ENCODE peak calls at places on chromosomes 6 and 20, in six cellular contexts. K is neuronal stem cell; W is mammary epithelial cell; U is BE2C; L is CD4-positive, alpha-beta memory T cell; V is A673. J is an unnamed sample.
A peak's percentile ranks its signal among the peaks of the same experiment; 100 is the strongest.

GRCh38 chr20:34390769-34391447 is 27.8 kb downstream of the ITCH start:
- DNase-seq in V (peak; percentile 44), W (peak; percentile 95), L (peak; percentile 62), U (peak; percentile 34), K (no peak), J (no peak)

GRCh38 chr6:81049425-81050042 is 702.9 kb downstream of the TENT5A start:
- DNase-seq in L (no peak), V (peak; percentile 22), U (no peak), W (no peak), K (no peak), J (no peak)

GRCh38 chr6:113669641-113670040 is 187.5 kb upstream of the MARCKS start:
- DNase-seq in K (no peak), L (no peak), V (no peak), W (no peak), U (no peak), J (no peak)

GRCh38 chr6:151372164-151372563 is 19.2 kb downstream of the ZBTB2 start:
- DNase-seq in K (no peak), L (no peak), W (no peak), U (no peak), V (no peak), J (no peak)

GRCh38 chr20:44031822-44032582 is 117.3 kb downstream of the TOX2 start:
- DNase-seq in U (no peak), L (no peak), V (no peak), K (no peak), W (no peak), J (no peak)

GRCh38 chr6:46053034-46053933 is 37.6 kb upstream of the CLIC5 start:
- DNase-seq in W (no peak), U (no peak), K (no peak), V (no peak), L (no peak), J (no peak)

GRCh38 chr20:17589161-17589834 is 19.4 kb downstream of the DSTN start:
- DNase-seq in V (no peak), U (no peak), K (no peak), L (no peak), W (no peak), J (no peak)

GRCh38 chr6:28543671-28544131 is 18.0 kb downstream of the GPX5 start:
- DNase-seq in K (peak; percentile 43), L (no peak), V (no peak), W (no peak), U (no peak), J (peak; percentile 28)

GRCh38 chr6:11497881-11498280 is 39.7 kb upstream of the TMEM170B start:
- DNase-seq in K (no peak), V (no peak), L (no peak), U (no peak), W (peak; percentile 54), J (no peak)

GRCh38 chr6:107533415-107534059 is 43.6 kb downstream of the SOBP start:
- DNase-seq in K (no peak), V (no peak), U (no peak), L (no peak), W (no peak), J (no peak)

GRCh38 chr20:48695738-48696137 is 132.1 kb downstream of the PREX1 start:
- DNase-seq in U (no peak), W (no peak), K (no peak), L (no peak), V (no peak), J (no peak)

GRCh38 chr20:44247131-44247571 is at the start of gene GDAP1L1:
- DNase-seq in U (peak; percentile 86), L (no peak), V (no peak), K (peak; percentile 51), W (no peak), J (no peak)

GRCh38 chr20:22836211-22836610 is 198.9 kb upstream of the SSTR4 start:
- DNase-seq in V (no peak), U (no peak), L (no peak), W (peak; percentile 35), K (no peak), J (no peak)

GRCh38 chr6:158290040-158290439 is 22.2 kb upstream of the TULP4 start:
- DNase-seq in W (no peak), K (no peak), U (no peak), L (no peak), V (no peak), J (no peak)

GRCh38 chr6:165599121-165599520 is 63.9 kb downstream of the PDE10A start:
- DNase-seq in W (no peak), L (no peak), U (no peak), K (no peak), V (no peak), J (no peak)

GRCh38 chr6:124131259-124131658 is 327.6 kb downstream of the NKAIN2 start:
- DNase-seq in L (no peak), V (no peak), K (no peak), U (no peak), W (peak; percentile 51), J (no peak)

GRCh38 chr6:21731411-21732031 is 138.0 kb downstream of the SOX4 start:
- DNase-seq in W (peak; percentile 72), L (no peak), K (no peak), U (no peak), V (no peak), J (no peak)

GRCh38 chr20:57381596-57382503 is 9.3 kb upstream of the RBM38 start:
- DNase-seq in K (peak; percentile 73), W (peak; percentile 61), L (peak; percentile 83), V (peak; percentile 80), U (peak; percentile 78), J (peak; percentile 84)

GRCh38 chr6:105553174-105553573 is 150.3 kb upstream of the PREP start:
- DNase-seq in W (peak; percentile 94), V (no peak), U (no peak), L (no peak), K (no peak), J (no peak)

GRCh38 chr6:104995989-104996617 is 39.2 kb downstream of the LIN28B start:
- DNase-seq in L (no peak), V (peak; percentile 14), U (no peak), W (peak; percentile 5), K (no peak), J (no peak)

GRCh38 chr6:109076421-109076820 is 18.2 kb downstream of the SESN1 start:
- DNase-seq in U (no peak), V (no peak), W (no peak), K (no peak), L (no peak), J (no peak)

GRCh38 chr6:161449521-161449920 is 175.7 kb upstream of the AGPAT4 start:
- DNase-seq in V (no peak), W (no peak), L (no peak), K (no peak), U (no peak), J (no peak)

GRCh38 chr6:36874016-36874442 is 574 bp downstream of the PPIL1 start:
- DNase-seq in K (no peak), V (no peak), U (no peak), L (no peak), W (no peak), J (no peak)

GRCh38 chr20:48633620-48634257 is 194.1 kb downstream of the PREX1 start:
- DNase-seq in K (no peak), U (no peak), W (no peak), V (no peak), L (no peak), J (no peak)

GRCh38 chr6:35717449-35718353 is 19.1 kb upstream of the ARMC12 start:
- DNase-seq in L (no peak), K (no peak), V (no peak), W (no peak), U (no peak), J (no peak)

GRCh38 chr6:119544325-119545150 is 195.0 kb upstream of the MAN1A1 start:
- DNase-seq in L (no peak), W (no peak), K (no peak), V (no peak), U (peak; percentile 39), J (no peak)

GRCh38 chr20:25453035-25453810 is 45.8 kb downstream of the GINS1 start:
- DNase-seq in U (peak; percentile 76), V (peak; percentile 37), L (no peak), W (peak; percentile 58), K (no peak), J (no peak)

GRCh38 chr6:160085226-160085625 is 36.4 kb upstream of the SLC22A1 start:
- DNase-seq in U (no peak), W (no peak), V (no peak), K (no peak), L (no peak), J (no peak)

GRCh38 chr20:13546497-13547131 is 92.1 kb downstream of the TASP1 start:
- DNase-seq in W (peak; percentile 54), V (peak; percentile 81), L (no peak), K (peak; percentile 73), U (peak; percentile 82), J (peak; percentile 41)

GRCh38 chr6:3086282-3086946 is 18.1 kb downstream of the RIPK1 start:
- DNase-seq in V (no peak), W (no peak), K (no peak), U (no peak), L (no peak), J (no peak)
- H3K9me3 ChIP-seq in V (no peaks in the 10 kb centered on the region), W (peaks cover 9% of the 10 kb centered on the region), K (no peaks in the 10 kb centered on the region), U (no peaks in the 10 kb centered on the region), L (no peaks in the 10 kb centered on the region), J (no peaks in the 10 kb centered on the region)

DNA sequence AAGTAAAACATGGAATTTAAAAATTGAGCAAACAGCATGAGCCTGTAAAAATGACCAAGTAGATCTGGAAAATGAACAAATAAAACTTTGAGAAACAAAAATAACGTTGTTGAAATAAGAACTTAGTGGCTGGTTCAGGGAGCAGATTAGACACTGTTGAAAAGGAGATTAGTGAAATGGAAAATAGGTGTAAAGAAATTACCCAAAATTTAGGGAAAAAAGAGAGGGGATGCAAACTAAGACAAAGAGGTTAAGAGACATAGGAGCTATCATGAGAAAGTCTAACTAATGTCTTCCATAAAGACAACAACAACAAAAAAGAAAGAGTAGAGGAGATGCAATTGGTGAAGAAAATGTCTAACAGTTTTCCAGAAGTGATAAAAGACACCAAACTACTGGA is 29.0 kb downstream of the APCDD1L start:
- DNase-seq in U (no peak), L (no peak), K (no peak), V (no peak), W (no peak), J (no peak)
- H3K9me3 ChIP-seq in U (peaks cover 7% of the 10 kb centered on the region), L (peaks cover 3% of the 10 kb centered on the region), K (peaks cover 22% of the 10 kb centered on the region), V (peaks cover 17% of the 10 kb centered on the region), W (peaks cover 6% of the 10 kb centered on the region), J (peaks cover 26% of the 10 kb centered on the region)

DNA sequence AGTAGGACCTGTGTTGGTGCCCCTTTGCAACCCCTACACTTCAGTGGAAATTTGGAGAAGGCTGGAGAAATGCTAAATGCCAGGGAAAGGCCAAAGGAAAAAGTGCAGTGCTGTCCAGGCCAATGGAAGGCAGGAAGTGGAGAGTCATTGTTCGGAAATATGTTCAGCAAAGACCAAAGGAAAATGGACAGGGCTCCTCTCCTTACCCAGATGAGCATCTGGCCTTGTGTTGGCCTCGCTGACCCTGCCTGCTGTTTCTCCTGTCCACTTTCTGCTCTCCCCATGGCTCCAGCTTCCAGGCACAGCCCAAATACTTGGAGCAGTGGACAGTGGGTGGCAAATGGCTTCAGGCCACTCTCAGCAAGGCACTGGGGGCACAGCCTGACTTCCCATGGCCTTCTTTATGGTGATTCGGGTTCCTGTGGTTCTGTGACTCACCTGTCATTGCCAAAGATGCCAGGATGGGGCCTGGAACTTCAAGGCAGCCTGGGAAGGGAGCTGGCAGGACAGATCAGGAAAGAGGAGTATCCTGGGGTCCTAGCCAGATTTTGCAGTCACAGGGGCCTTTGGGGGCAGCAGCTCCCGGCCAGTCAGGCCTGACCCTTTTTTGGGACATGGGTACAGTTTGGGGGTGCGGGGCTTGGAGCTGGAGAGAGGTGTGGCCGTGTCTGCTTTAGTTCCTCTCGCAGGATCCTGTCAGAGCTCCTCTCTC is 190.9 kb upstream of the SLC24A3 start:
- DNase-seq in U (no peak), W (no peak), L (no peak), K (no peak), V (no peak), J (no peak)
- H3K9me3 ChIP-seq in U (no peaks in the 10 kb centered on the region), W (no peaks in the 10 kb centered on the region), L (no peaks in the 10 kb centered on the region), K (no peaks in the 10 kb centered on the region), V (no peaks in the 10 kb centered on the region), J (no peaks in the 10 kb centered on the region)

GRCh38 chr6:66068907-66069306 is 361.9 kb upstream of the EYS start:
- DNase-seq in L (no peak), V (no peak), U (no peak), W (no peak), K (no peak), J (no peak)
- H3K9me3 ChIP-seq in L (no peaks in the 10 kb centered on the region), V (peaks cover 3% of the 10 kb centered on the region), U (no peaks in the 10 kb centered on the region), W (peaks cover 11% of the 10 kb centered on the region), K (no peaks in the 10 kb centered on the region), J (no peaks in the 10 kb centered on the region)

J was measured in CD4-positive, alpha-beta T cell.